ENCODE peak calls at places on chromosome 3, in five cellular contexts. One of them, this sample, is unnamed.

GRCh38 chr3:184133840-184134745 is 1.1 kb upstream of the EIF2B5 start:
- DNase-seq in hepatocyte: peak; percentile 88
- DNase-seq in pancreas: peak; percentile 86
- DNase-seq in psoas muscle: peak; percentile 88
- DNase-seq in aorta: peak; percentile 91
- DNase-seq in this sample: peak; percentile 87

GRCh38 chr3:70245746-70246525 is 66.5 kb downstream of the MDFIC2 start:
- DNase-seq in hepatocyte: no peak
- DNase-seq in pancreas: no peak
- DNase-seq in psoas muscle: no peak
- DNase-seq in aorta: no peak
- DNase-seq in this sample: no peak

GRCh38 chr3:194925614-194926013 is 239.9 kb downstream of the FAM43A start:
- DNase-seq in hepatocyte: no peak
- DNase-seq in pancreas: no peak
- DNase-seq in psoas muscle: no peak
- DNase-seq in aorta: no peak
- DNase-seq in this sample: no peak

GRCh38 chr3:14175383-14176037 is 2.9 kb downstream of the XPC start:
- DNase-seq in hepatocyte: no peak
- DNase-seq in pancreas: no peak
- DNase-seq in psoas muscle: no peak
- DNase-seq in aorta: no peak
- DNase-seq in this sample: peak; percentile 29

GRCh38 chr3:133837487-133838295 is 32.1 kb downstream of the SRPRB start:
- DNase-seq in hepatocyte: no peak
- DNase-seq in pancreas: no peak
- DNase-seq in psoas muscle: no peak
- DNase-seq in aorta: no peak
- DNase-seq in this sample: no peak

GRCh38 chr3:27607370-27607769 is 114.8 kb downstream of the EOMES start:
- DNase-seq in hepatocyte: no peak
- DNase-seq in pancreas: no peak
- DNase-seq in psoas muscle: no peak
- DNase-seq in aorta: no peak
- DNase-seq in this sample: no peak

GRCh38 chr3:61864886-61865285 is 303.5 kb downstream of the PTPRG start:
- DNase-seq in hepatocyte: no peak
- DNase-seq in pancreas: no peak
- DNase-seq in psoas muscle: no peak
- DNase-seq in aorta: no peak
- DNase-seq in this sample: no peak

GRCh38 chr3:54432975-54433374 is 310.6 kb downstream of the CACNA2D3 start:
- DNase-seq in hepatocyte: no peak
- DNase-seq in pancreas: no peak
- DNase-seq in psoas muscle: no peak
- DNase-seq in aorta: no peak
- DNase-seq in this sample: no peak

GRCh38 chr3:29853841-29854397 is 573.0 kb downstream of the RBMS3 start:
- DNase-seq in hepatocyte: no peak
- DNase-seq in pancreas: no peak
- DNase-seq in psoas muscle: no peak
- DNase-seq in aorta: no peak
- DNase-seq in this sample: no peak

GRCh38 chr3:170614214-170614966 is 28.5 kb upstream of the SLC7A14 start:
- DNase-seq in hepatocyte: peak; percentile 38
- DNase-seq in pancreas: peak; percentile 18
- DNase-seq in psoas muscle: no peak
- DNase-seq in aorta: no peak
- DNase-seq in this sample: peak; percentile 91

GRCh38 chr3:147361671-147362420 is 44.5 kb downstream of the ZIC4 start:
- DNase-seq in hepatocyte: peak; percentile 23
- DNase-seq in pancreas: no peak
- DNase-seq in psoas muscle: peak; percentile 34
- DNase-seq in aorta: no peak
- DNase-seq in this sample: peak; percentile 37

GRCh38 chr3:157441102-157441622 is 4.5 kb downstream of the PTX3 start:
- DNase-seq in hepatocyte: no peak
- DNase-seq in pancreas: no peak
- DNase-seq in psoas muscle: no peak
- DNase-seq in aorta: no peak
- DNase-seq in this sample: no peak

GRCh38 chr3:163548005-163548404 is 1530.3 kb downstream of the SI start:
- DNase-seq in hepatocyte: no peak
- DNase-seq in pancreas: no peak
- DNase-seq in psoas muscle: no peak
- DNase-seq in aorta: no peak
- DNase-seq in this sample: no peak

GRCh38 chr3:172090035-172090434 is 50.7 kb downstream of the FNDC3B start:
- DNase-seq in hepatocyte: no peak
- DNase-seq in pancreas: no peak
- DNase-seq in psoas muscle: no peak
- DNase-seq in aorta: no peak
- DNase-seq in this sample: no peak

GRCh38 chr3:129120254-129121004 is 1.2 kb downstream of the RAB43 start:
- DNase-seq in hepatocyte: peak; percentile 93
- DNase-seq in pancreas: peak; percentile 87
- DNase-seq in psoas muscle: peak; percentile 86
- DNase-seq in aorta: peak; percentile 95
- DNase-seq in this sample: peak; percentile 92

GRCh38 chr3:14554715-14555114 is 14.6 kb upstream of the GRIP2 start:
- DNase-seq in hepatocyte: no peak
- DNase-seq in pancreas: no peak
- DNase-seq in psoas muscle: no peak
- DNase-seq in aorta: no peak
- DNase-seq in this sample: no peak

GRCh38 chr3:136135039-136135802 is 60.9 kb downstream of the MSL2 start:
- DNase-seq in hepatocyte: no peak
- DNase-seq in pancreas: no peak
- DNase-seq in psoas muscle: no peak
- DNase-seq in aorta: no peak
- DNase-seq in this sample: no peak

GRCh38 chr3:191353022-191353777 is 22.9 kb upstream of the UTS2B start:
- DNase-seq in hepatocyte: no peak
- DNase-seq in pancreas: no peak
- DNase-seq in psoas muscle: no peak
- DNase-seq in aorta: no peak
- DNase-seq in this sample: no peak

GRCh38 chr3:45968706-45969105 is 25.4 kb downstream of the CXCR6 start:
- DNase-seq in hepatocyte: peak; percentile 44
- DNase-seq in pancreas: no peak
- DNase-seq in psoas muscle: no peak
- DNase-seq in aorta: no peak
- DNase-seq in this sample: peak; percentile 71

GRCh38 chr3:159928692-159929091 is 59.9 kb upstream of the IL12A start:
- DNase-seq in hepatocyte: no peak
- DNase-seq in pancreas: no peak
- DNase-seq in psoas muscle: no peak
- DNase-seq in aorta: no peak
- DNase-seq in this sample: peak; percentile 86

GRCh38 chr3:171865191-171865865 is 22.2 kb downstream of the TMEM212 start:
- DNase-seq in hepatocyte: no peak
- DNase-seq in pancreas: no peak
- DNase-seq in psoas muscle: no peak
- DNase-seq in aorta: no peak
- DNase-seq in this sample: no peak

GRCh38 chr3:69370156-69370944 is 15.5 kb downstream of the FRMD4B start:
- DNase-seq in hepatocyte: no peak
- DNase-seq in pancreas: peak; percentile 21
- DNase-seq in psoas muscle: peak; percentile 69
- DNase-seq in aorta: peak; percentile 92
- DNase-seq in this sample: peak; percentile 85

GRCh38 chr3:98151241-98151640 is 4.0 kb downstream of the OR5H14 start:
- DNase-seq in hepatocyte: no peak
- DNase-seq in pancreas: no peak
- DNase-seq in psoas muscle: no peak
- DNase-seq in aorta: no peak
- DNase-seq in this sample: no peak

DNA sequence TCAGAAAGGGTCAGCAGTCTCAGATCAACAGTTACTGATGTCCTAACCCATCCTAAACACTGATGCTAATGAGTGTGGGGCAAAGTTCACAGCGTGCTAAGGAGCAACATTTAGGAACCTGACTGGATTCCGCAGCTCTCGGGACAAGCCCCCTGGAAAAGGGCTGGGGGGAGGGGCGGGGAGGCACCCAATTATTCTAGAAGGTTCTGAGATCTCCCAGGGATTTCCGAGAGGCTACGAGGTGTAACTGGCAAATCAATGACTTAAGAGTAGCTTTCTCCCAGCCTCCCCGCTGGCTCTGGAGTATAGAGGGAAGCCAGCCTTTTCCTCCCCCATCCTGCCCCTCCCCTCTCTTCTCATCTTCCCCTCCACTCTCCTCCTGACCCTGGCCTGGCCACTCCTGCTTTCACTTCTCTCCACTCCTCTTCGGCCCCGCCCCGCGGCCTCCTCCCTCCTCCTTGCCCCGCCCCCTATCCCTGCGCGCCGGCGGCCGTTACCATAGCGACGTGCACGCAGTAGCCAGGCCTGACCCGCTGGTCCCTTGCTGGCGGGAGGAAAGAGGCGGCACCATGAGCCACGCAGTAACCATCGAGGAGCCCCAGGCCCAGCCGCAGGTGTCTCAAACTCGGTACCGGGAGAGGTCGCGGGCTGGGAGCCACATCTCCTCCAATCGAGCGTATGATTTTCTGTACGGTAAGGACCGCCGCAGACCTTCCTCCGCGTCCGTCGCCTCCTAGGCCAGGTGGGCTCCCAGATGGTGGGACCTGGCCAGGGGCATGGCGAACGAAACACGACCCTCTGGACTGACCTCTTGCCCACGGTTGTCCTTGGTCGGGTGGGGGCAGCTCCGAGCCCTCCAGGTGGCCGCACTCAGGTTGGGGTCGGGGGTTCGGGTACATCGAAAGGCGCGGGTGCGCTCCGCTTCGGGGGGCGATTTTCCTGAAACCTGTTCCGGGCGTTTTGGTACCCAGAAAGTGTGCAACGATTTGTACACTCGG is at the start of gene CFAP91:
- DNase-seq in hepatocyte: peak; percentile 97
- DNase-seq in pancreas: peak; percentile 98
- DNase-seq in psoas muscle: peak; percentile 96
- DNase-seq in aorta: peak; percentile 99
- DNase-seq in this sample: peak; percentile 97
- H3K4me3 ChIP-seq in hepatocyte: peak within 1 kb of the TSS; percentile 20
- H3K4me3 ChIP-seq in pancreas: peak within 1 kb of the TSS; percentile 71
- H3K4me3 ChIP-seq in psoas muscle: peak within 1 kb of the TSS; percentile 68
- H3K4me3 ChIP-seq in aorta: peak within 1 kb of the TSS; percentile 43
- H3K4me3 ChIP-seq in this sample: peak within 1 kb of the TSS; percentile 86

DNA sequence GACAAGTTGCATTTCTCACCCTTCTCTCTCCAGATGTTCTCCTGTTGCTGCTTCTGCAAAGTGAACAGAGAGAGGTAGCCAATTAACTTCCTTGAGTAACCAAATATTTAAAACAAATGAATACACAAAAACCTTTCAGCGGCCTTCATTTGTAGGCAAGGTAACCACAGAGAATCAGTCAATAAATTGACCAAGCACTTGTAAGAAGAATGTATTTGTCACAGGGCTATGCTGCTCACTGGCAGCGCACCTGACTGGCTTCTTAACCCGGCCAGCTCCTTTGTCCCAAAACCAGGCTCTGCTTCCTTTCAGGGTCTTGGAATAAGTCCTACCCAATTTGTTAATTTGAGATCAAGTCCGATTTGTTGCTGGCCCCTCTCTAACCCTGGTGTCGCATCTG is 43.5 kb upstream of the STXBP5L start:
- DNase-seq in hepatocyte: no peak
- DNase-seq in pancreas: no peak
- DNase-seq in psoas muscle: no peak
- DNase-seq in aorta: no peak
- DNase-seq in this sample: no peak
- H3K27me3 ChIP-seq in hepatocyte: no peaks in the 10 kb centered on the region
- H3K27me3 ChIP-seq in pancreas: no peaks in the 10 kb centered on the region
- H3K27me3 ChIP-seq in psoas muscle: no peaks in the 10 kb centered on the region
- H3K27me3 ChIP-seq in aorta: no peaks in the 10 kb centered on the region
- H3K27me3 ChIP-seq in this sample: no peaks in the 10 kb centered on the region

DNA sequence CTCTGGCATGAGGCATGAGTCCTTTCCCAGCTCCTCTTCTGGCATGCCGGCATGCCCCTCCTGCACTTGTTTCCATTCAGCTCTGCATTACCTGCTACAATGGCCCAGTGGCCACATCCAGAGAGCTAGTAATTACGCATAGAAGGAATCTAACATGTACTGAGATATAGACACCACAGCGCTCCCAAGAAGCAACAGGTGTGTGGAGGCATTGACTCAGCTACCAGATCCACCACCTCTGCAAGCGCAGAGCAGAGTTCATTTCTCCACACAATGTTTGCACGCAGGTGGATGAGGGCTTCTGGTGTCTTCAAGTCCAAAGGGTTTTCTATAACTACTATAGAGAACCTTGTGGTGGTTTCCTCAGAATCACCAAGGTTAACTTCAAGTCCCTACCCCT is 4.2 kb downstream of the MOBP start:
- DNase-seq in hepatocyte: no peak
- DNase-seq in pancreas: no peak
- DNase-seq in psoas muscle: no peak
- DNase-seq in aorta: no peak
- DNase-seq in this sample: no peak
- H3K4me1 ChIP-seq in hepatocyte: no peaks in the 10 kb centered on the region
- H3K4me1 ChIP-seq in pancreas: no peaks in the 10 kb centered on the region
- H3K4me1 ChIP-seq in psoas muscle: no peaks in the 10 kb centered on the region
- H3K4me1 ChIP-seq in aorta: no peaks in the 10 kb centered on the region
- H3K4me1 ChIP-seq in this sample: no peaks in the 10 kb centered on the region

DNA sequence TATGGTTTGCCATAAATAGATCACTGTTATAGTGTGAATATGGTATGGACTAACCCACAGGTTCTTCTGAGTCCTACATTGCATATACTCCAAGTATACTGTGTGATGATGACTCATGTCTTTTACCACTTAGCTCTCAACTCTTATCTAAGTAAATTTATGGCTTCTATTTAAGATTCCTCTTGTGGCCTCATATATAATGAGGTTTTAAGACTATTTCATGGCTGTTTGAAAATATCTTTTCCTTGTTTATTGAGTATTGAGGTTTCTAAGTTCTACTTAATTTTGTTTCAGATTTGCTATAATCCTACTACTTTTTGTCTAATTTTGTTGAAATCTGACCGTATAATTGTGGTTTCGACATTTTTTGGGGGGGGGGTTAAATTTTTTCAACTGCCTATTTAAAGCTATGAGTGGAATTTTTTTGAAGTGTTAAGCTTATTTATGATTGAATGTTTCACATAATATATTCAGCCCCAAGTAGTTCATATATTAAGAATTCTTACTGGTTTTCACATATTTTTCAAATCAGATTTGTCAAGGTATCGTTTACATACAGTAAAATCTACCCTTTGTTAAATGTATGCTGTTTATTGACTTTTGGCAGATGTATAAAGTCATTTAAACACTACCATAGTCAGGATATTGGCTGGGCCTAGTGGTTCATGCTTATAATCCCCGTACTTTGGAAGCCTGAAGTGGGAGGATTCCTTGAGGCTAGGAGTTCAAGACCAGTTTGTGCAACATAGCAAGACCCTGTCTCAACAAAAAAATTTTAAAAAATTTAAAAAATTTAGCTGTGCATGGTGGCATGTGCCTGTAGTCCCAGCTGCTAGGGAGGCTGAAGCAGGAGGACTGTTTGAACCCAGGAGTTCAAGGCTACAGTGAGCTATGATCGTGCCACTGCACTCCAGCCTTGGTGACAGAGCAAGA is 11.7 kb downstream of the SLC25A36 start:
- DNase-seq in hepatocyte: peak; percentile 34
- DNase-seq in pancreas: no peak
- DNase-seq in psoas muscle: no peak
- DNase-seq in aorta: no peak
- DNase-seq in this sample: peak; percentile 52
- H3K4me3 ChIP-seq in hepatocyte: no peak overlapping the region
- H3K4me3 ChIP-seq in pancreas: no peak overlapping the region
- H3K4me3 ChIP-seq in psoas muscle: no peak overlapping the region
- H3K4me3 ChIP-seq in aorta: no peak overlapping the region
- H3K4me3 ChIP-seq in this sample: no peak overlapping the region

This sample was measured in adipocyte.